ENCODE peak calls at places on chromosomes 2 and 18, in seven cellular contexts. One of them, this sample, is unnamed.

GRCh38 chr18:24628360-24628759 is 167.9 kb downstream of the HRH4 start:
- DNase-seq in cardiac muscle cell: no peak
- DNase-seq in ovary: no peak
- DNase-seq in aorta: no peak
- DNase-seq in neural progenitor cell: no peak
- DNase-seq in spleen: no peak
- DNase-seq in endothelial cell of umbilical vein: no peak
- DNase-seq in this sample: no peak

GRCh38 chr2:105403785-105404698 is 5.2 kb upstream of the FHL2 start:
- DNase-seq in spleen: no peak
- DNase-seq in cardiac muscle cell: no peak
- DNase-seq in endothelial cell of umbilical vein: peak
- DNase-seq in aorta: peak
- DNase-seq in neural progenitor cell: no peak
- DNase-seq in ovary: no peak
- DNase-seq in this sample: no peak

GRCh38 chr2:118231759-118232158 is 143.5 kb downstream of the INSIG2 start:
- DNase-seq in ovary: no peak
- DNase-seq in endothelial cell of umbilical vein: no peak
- DNase-seq in spleen: no peak
- DNase-seq in neural progenitor cell: no peak
- DNase-seq in aorta: no peak
- DNase-seq in cardiac muscle cell: no peak
- DNase-seq in this sample: no peak

GRCh38 chr2:186433040-186433439 is 53.0 kb upstream of the ZC3H15 start:
- DNase-seq in cardiac muscle cell: no peak
- DNase-seq in aorta: no peak
- DNase-seq in neural progenitor cell: no peak
- DNase-seq in spleen: no peak
- DNase-seq in ovary: no peak
- DNase-seq in endothelial cell of umbilical vein: no peak
- DNase-seq in this sample: no peak

GRCh38 chr2:205680067-205680466 is 2.2 kb upstream of the NRP2 start:
- DNase-seq in ovary: no peak
- DNase-seq in aorta: peak
- DNase-seq in endothelial cell of umbilical vein: peak
- DNase-seq in spleen: no peak
- DNase-seq in neural progenitor cell: peak
- DNase-seq in cardiac muscle cell: peak
- DNase-seq in this sample: peak

GRCh38 chr2:234130734-234131133 is 80.2 kb downstream of the SPP2 start:
- DNase-seq in neural progenitor cell: peak
- DNase-seq in ovary: no peak
- DNase-seq in spleen: no peak
- DNase-seq in aorta: no peak
- DNase-seq in endothelial cell of umbilical vein: no peak
- DNase-seq in cardiac muscle cell: no peak
- DNase-seq in this sample: no peak

GRCh38 chr18:58196164-58196563 is 152.1 kb downstream of the NEDD4L start:
- DNase-seq in neural progenitor cell: no peak
- DNase-seq in endothelial cell of umbilical vein: peak
- DNase-seq in spleen: no peak
- DNase-seq in cardiac muscle cell: no peak
- DNase-seq in aorta: no peak
- DNase-seq in ovary: no peak
- DNase-seq in this sample: no peak

GRCh38 chr2:12437144-12437543 is 279.6 kb upstream of the TRIB2 start:
- DNase-seq in neural progenitor cell: no peak
- DNase-seq in endothelial cell of umbilical vein: no peak
- DNase-seq in cardiac muscle cell: no peak
- DNase-seq in ovary: no peak
- DNase-seq in aorta: no peak
- DNase-seq in spleen: no peak
- DNase-seq in this sample: no peak

GRCh38 chr2:88489181-88489580 is 36.7 kb upstream of the FOXI3 start:
- DNase-seq in aorta: no peak
- DNase-seq in cardiac muscle cell: no peak
- DNase-seq in endothelial cell of umbilical vein: no peak
- DNase-seq in ovary: no peak
- DNase-seq in neural progenitor cell: no peak
- DNase-seq in spleen: no peak
- DNase-seq in this sample: no peak

GRCh38 chr2:128557841-128558241 is 239.2 kb upstream of the HS6ST1 start:
- DNase-seq in endothelial cell of umbilical vein: no peak
- DNase-seq in neural progenitor cell: no peak
- DNase-seq in aorta: no peak
- DNase-seq in ovary: no peak
- DNase-seq in cardiac muscle cell: no peak
- DNase-seq in spleen: no peak
- DNase-seq in this sample: no peak

GRCh38 chr2:5391361-5391760 is 300.8 kb upstream of the SOX11 start:
- DNase-seq in neural progenitor cell: no peak
- DNase-seq in aorta: no peak
- DNase-seq in endothelial cell of umbilical vein: no peak
- DNase-seq in ovary: peak
- DNase-seq in cardiac muscle cell: peak
- DNase-seq in spleen: no peak
- DNase-seq in this sample: no peak

GRCh38 chr18:26450989-26451682 is 97.2 kb downstream of the KCTD1 start:
- DNase-seq in spleen: no peak
- DNase-seq in cardiac muscle cell: no peak
- DNase-seq in ovary: no peak
- DNase-seq in aorta: no peak
- DNase-seq in endothelial cell of umbilical vein: no peak
- DNase-seq in neural progenitor cell: no peak
- DNase-seq in this sample: no peak

GRCh38 chr18:13934676-13935075 is 19.3 kb upstream of the MC2R start:
- DNase-seq in endothelial cell of umbilical vein: no peak
- DNase-seq in spleen: no peak
- DNase-seq in ovary: no peak
- DNase-seq in neural progenitor cell: no peak
- DNase-seq in cardiac muscle cell: no peak
- DNase-seq in aorta: no peak
- DNase-seq in this sample: no peak

GRCh38 chr2:47490406-47490805 is 87.5 kb downstream of the MSH2 start:
- DNase-seq in neural progenitor cell: no peak
- DNase-seq in endothelial cell of umbilical vein: no peak
- DNase-seq in spleen: no peak
- DNase-seq in cardiac muscle cell: no peak
- DNase-seq in ovary: no peak
- DNase-seq in aorta: no peak
- DNase-seq in this sample: no peak

GRCh38 chr2:128797937-128798336 is 479.3 kb upstream of the HS6ST1 start:
- DNase-seq in neural progenitor cell: no peak
- DNase-seq in cardiac muscle cell: no peak
- DNase-seq in endothelial cell of umbilical vein: no peak
- DNase-seq in ovary: no peak
- DNase-seq in spleen: no peak
- DNase-seq in aorta: no peak
- DNase-seq in this sample: no peak

GRCh38 chr2:100418563-100418962 is 1.1 kb upstream of the CHST10 start:
- DNase-seq in neural progenitor cell: no peak
- DNase-seq in aorta: no peak
- DNase-seq in cardiac muscle cell: no peak
- DNase-seq in spleen: no peak
- DNase-seq in ovary: no peak
- DNase-seq in endothelial cell of umbilical vein: no peak
- DNase-seq in this sample: no peak

GRCh38 chr2:237714690-237715458 is 83.7 kb upstream of the RBM44 start:
- DNase-seq in ovary: no peak
- DNase-seq in endothelial cell of umbilical vein: peak
- DNase-seq in spleen: no peak
- DNase-seq in aorta: peak
- DNase-seq in cardiac muscle cell: peak
- DNase-seq in neural progenitor cell: peak
- DNase-seq in this sample: no peak

GRCh38 chr18:51257150-51257549 is 59.7 kb upstream of the MEX3C start:
- DNase-seq in endothelial cell of umbilical vein: no peak
- DNase-seq in cardiac muscle cell: peak
- DNase-seq in ovary: no peak
- DNase-seq in neural progenitor cell: no peak
- DNase-seq in spleen: no peak
- DNase-seq in aorta: no peak
- DNase-seq in this sample: no peak

GRCh38 chr18:22427797-22428549 is 10.3 kb upstream of the CTAGE1 start:
- DNase-seq in ovary: no peak
- DNase-seq in aorta: no peak
- DNase-seq in cardiac muscle cell: no peak
- DNase-seq in spleen: no peak
- DNase-seq in endothelial cell of umbilical vein: no peak
- DNase-seq in neural progenitor cell: no peak
- DNase-seq in this sample: no peak
- H3K27ac ChIP-seq in ovary: no peak
- H3K27ac ChIP-seq in aorta: peak
- H3K27ac ChIP-seq in cardiac muscle cell: no peak
- H3K27ac ChIP-seq in spleen: no peak
- H3K27ac ChIP-seq in endothelial cell of umbilical vein: no peak
- H3K27ac ChIP-seq in neural progenitor cell: no peak
- H3K27ac ChIP-seq in this sample: no peak

GRCh38 chr2:172533687-172534086 is 22.2 kb upstream of the PDK1 start:
- DNase-seq in cardiac muscle cell: no peak
- DNase-seq in neural progenitor cell: no peak
- DNase-seq in endothelial cell of umbilical vein: no peak
- DNase-seq in aorta: no peak
- DNase-seq in spleen: no peak
- DNase-seq in ovary: no peak
- DNase-seq in this sample: no peak

GRCh38 chr2:172531309-172531708 is 24.6 kb upstream of the PDK1 start:
- DNase-seq in spleen: no peak
- DNase-seq in aorta: no peak
- DNase-seq in endothelial cell of umbilical vein: no peak
- DNase-seq in cardiac muscle cell: no peak
- DNase-seq in ovary: no peak
- DNase-seq in neural progenitor cell: no peak
- DNase-seq in this sample: no peak

GRCh38 chr2:172539767-172540166 is 16.1 kb upstream of the PDK1 start:
- DNase-seq in ovary: no peak
- DNase-seq in cardiac muscle cell: no peak
- DNase-seq in neural progenitor cell: no peak
- DNase-seq in spleen: no peak
- DNase-seq in endothelial cell of umbilical vein: no peak
- DNase-seq in aorta: no peak
- DNase-seq in this sample: no peak

GRCh38 chr2:172540421-172540820 is 15.5 kb upstream of the PDK1 start:
- DNase-seq in spleen: no peak
- DNase-seq in aorta: no peak
- DNase-seq in endothelial cell of umbilical vein: no peak
- DNase-seq in neural progenitor cell: no peak
- DNase-seq in cardiac muscle cell: no peak
- DNase-seq in ovary: no peak
- DNase-seq in this sample: no peak

GRCh38 chr2:172535119-172535518 is 20.8 kb upstream of the PDK1 start:
- DNase-seq in aorta: no peak
- DNase-seq in neural progenitor cell: peak
- DNase-seq in cardiac muscle cell: no peak
- DNase-seq in ovary: no peak
- DNase-seq in spleen: no peak
- DNase-seq in endothelial cell of umbilical vein: no peak
- DNase-seq in this sample: no peak
- H3K27ac ChIP-seq in aorta: no peak
- H3K27ac ChIP-seq in neural progenitor cell: no peak
- H3K27ac ChIP-seq in cardiac muscle cell: no peak
- H3K27ac ChIP-seq in ovary: no peak
- H3K27ac ChIP-seq in spleen: no peak
- H3K27ac ChIP-seq in endothelial cell of umbilical vein: no peak
- H3K27ac ChIP-seq in this sample: no peak

GRCh38 chr2:112583497-112584133 is 794 bp upstream of the CHCHD5 start:
- DNase-seq in aorta: no peak
- DNase-seq in neural progenitor cell: peak
- DNase-seq in cardiac muscle cell: no peak
- DNase-seq in spleen: no peak
- DNase-seq in ovary: no peak
- DNase-seq in endothelial cell of umbilical vein: peak
- DNase-seq in this sample: no peak
- H3K27ac ChIP-seq in aorta: peak
- H3K27ac ChIP-seq in neural progenitor cell: no peak
- H3K27ac ChIP-seq in cardiac muscle cell: peak
- H3K27ac ChIP-seq in spleen: peak
- H3K27ac ChIP-seq in ovary: no peak
- H3K27ac ChIP-seq in endothelial cell of umbilical vein: peak
- H3K27ac ChIP-seq in this sample: peak

GRCh38 chr2:191038241-191038725 is 24.3 kb upstream of the STAT1 start:
- DNase-seq in neural progenitor cell: no peak
- DNase-seq in ovary: no peak
- DNase-seq in cardiac muscle cell: no peak
- DNase-seq in endothelial cell of umbilical vein: peak
- DNase-seq in spleen: no peak
- DNase-seq in aorta: no peak
- DNase-seq in this sample: no peak

GRCh38 chr2:191036365-191036764 is 22.4 kb upstream of the STAT1 start:
- DNase-seq in ovary: no peak
- DNase-seq in aorta: no peak
- DNase-seq in spleen: no peak
- DNase-seq in cardiac muscle cell: no peak
- DNase-seq in neural progenitor cell: no peak
- DNase-seq in endothelial cell of umbilical vein: peak
- DNase-seq in this sample: no peak

GRCh38 chr2:191039616-191040015 is 25.6 kb upstream of the STAT1 start:
- DNase-seq in endothelial cell of umbilical vein: no peak
- DNase-seq in cardiac muscle cell: no peak
- DNase-seq in ovary: no peak
- DNase-seq in aorta: no peak
- DNase-seq in neural progenitor cell: no peak
- DNase-seq in spleen: no peak
- DNase-seq in this sample: no peak

GRCh38 chr2:191037351-191037750 is 23.4 kb upstream of the STAT1 start:
- DNase-seq in cardiac muscle cell: no peak
- DNase-seq in neural progenitor cell: no peak
- DNase-seq in ovary: no peak
- DNase-seq in spleen: no peak
- DNase-seq in endothelial cell of umbilical vein: no peak
- DNase-seq in aorta: no peak
- DNase-seq in this sample: no peak

DNA sequence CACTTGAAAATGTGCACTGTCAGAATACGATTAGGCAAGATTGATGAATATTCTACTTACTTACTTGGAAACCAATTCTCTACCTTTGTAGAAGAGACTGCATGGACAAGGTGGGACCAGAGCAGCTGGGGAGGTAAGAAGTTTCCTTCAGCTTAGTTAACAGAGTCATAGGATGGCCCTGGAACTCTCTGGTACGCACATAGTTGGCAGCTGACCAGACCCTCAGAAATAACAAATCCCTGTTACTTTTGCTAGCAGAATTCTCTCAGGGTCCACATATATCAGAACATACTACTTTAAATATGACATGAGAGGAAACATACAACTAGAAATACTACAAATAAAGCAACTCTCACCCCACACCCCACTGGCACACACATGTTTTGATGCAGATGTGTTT is 24.8 kb upstream of the STAT1 start:
- DNase-seq in endothelial cell of umbilical vein: no peak
- DNase-seq in cardiac muscle cell: no peak
- DNase-seq in spleen: no peak
- DNase-seq in ovary: no peak
- DNase-seq in aorta: no peak
- DNase-seq in neural progenitor cell: no peak
- DNase-seq in this sample: no peak
- H3K27ac ChIP-seq in endothelial cell of umbilical vein: no peak
- H3K27ac ChIP-seq in cardiac muscle cell: no peak
- H3K27ac ChIP-seq in spleen: peak
- H3K27ac ChIP-seq in ovary: no peak
- H3K27ac ChIP-seq in aorta: no peak
- H3K27ac ChIP-seq in neural progenitor cell: no peak
- H3K27ac ChIP-seq in this sample: no peak